ENCODE peak calls at places on chromosome 11, in six cellular contexts. N, R, Z, E, S and D are unnamed samples.

GRCh38 chr11:112518371-112518770 is 257.7 kb upstream of the PLET1 start:
- DNase-seq in N (no peak), R (no peak), Z (no peak), E (no peak), S (no peak), D (peak; percentile 33)

GRCh38 chr11:120337896-120338840 is 2.0 kb downstream of the ARHGEF12 start:
- DNase-seq in N (no peak), R (peak; percentile 40), Z (peak; percentile 65), E (no peak), S (no peak), D (peak; percentile 48)

GRCh38 chr11:108224908-108225786 is 2.3 kb downstream of the ATM start:
- DNase-seq in N (no peak), R (no peak), Z (no peak), E (no peak), S (no peak), D (no peak)

GRCh38 chr11:118907051-118907748 is 18.5 kb downstream of the BCL9L start:
- DNase-seq in N (peak; percentile 89), R (peak; percentile 79), Z (peak; percentile 80), E (peak; percentile 80), S (peak; percentile 87), D (peak; percentile 65)

GRCh38 chr11:46457659-46458058 is 66.1 kb upstream of the CHRM4 start:
- DNase-seq in N (no peak), R (peak; percentile 31), Z (peak; percentile 51), E (peak; percentile 54), S (no peak), D (no peak)

GRCh38 chr11:2837096-2837601 is 48.4 kb downstream of the CDKN1C start:
- DNase-seq in N (peak; percentile 88), R (peak; percentile 21), Z (peak; percentile 37), E (peak; percentile 42), S (no peak), D (peak; percentile 50)

GRCh38 chr11:2459016-2459725 is 14.4 kb downstream of the KCNQ1 start:
- DNase-seq in N (peak; percentile 49), R (no peak), Z (no peak), E (no peak), S (no peak), D (no peak)

GRCh38 chr11:76030973-76031590 is 175.2 kb downstream of the WNT11 start:
- DNase-seq in N (no peak), R (peak; percentile 68), Z (peak; percentile 87), E (peak; percentile 44), S (no peak), D (peak; percentile 58)

GRCh38 chr11:2857918-2858317 is 27.7 kb downstream of the CDKN1C start:
- DNase-seq in N (no peak), R (no peak), Z (no peak), E (no peak), S (no peak), D (no peak)

GRCh38 chr11:69131644-69132300 is 24.0 kb upstream of the SMIM38 start:
- DNase-seq in N (no peak), R (peak; percentile 81), Z (peak; percentile 86), E (peak; percentile 80), S (peak; percentile 79), D (peak; percentile 72)

GRCh38 chr11:62612366-62613274 is at the start of the genes EML3 and ROM1:
- DNase-seq in N (peak; percentile 95), R (peak; percentile 88), Z (peak; percentile 80), E (peak; percentile 97), S (peak; percentile 89), D (peak; percentile 84)

GRCh38 chr11:117818036-117818858 is 6.3 kb downstream of the FXYD2 start:
- DNase-seq in N (no peak), R (peak; percentile 53), Z (peak; percentile 66), E (no peak), S (peak; percentile 49), D (no peak)

GRCh38 chr11:111362887-111363411 is 16.1 kb downstream of the POU2AF1 start:
- DNase-seq in N (no peak), R (no peak), Z (no peak), E (no peak), S (peak; percentile 93), D (no peak)

GRCh38 chr11:40274017-40274416 is 1185.4 kb downstream of the LRRC4C start:
- DNase-seq in N (no peak), R (peak; percentile 17), Z (no peak), E (peak; percentile 39), S (no peak), D (peak; percentile 11)

GRCh38 chr11:76069061-76069460 is 137.2 kb downstream of the WNT11 start:
- DNase-seq in N (no peak), R (peak; percentile 18), Z (no peak), E (no peak), S (no peak), D (no peak)

GRCh38 chr11:98365941-98366340 is 654.8 kb upstream of the CNTN5 start:
- DNase-seq in N (no peak), R (no peak), Z (no peak), E (no peak), S (no peak), D (no peak)

GRCh38 chr11:2268911-2269600 is 1.3 kb downstream of the ASCL2 start:
- DNase-seq in N (peak; percentile 82), R (peak; percentile 20), Z (peak; percentile 25), E (peak; percentile 52), S (peak; percentile 80), D (no peak)

GRCh38 chr11:26599421-26599820 is 27.4 kb upstream of the MUC15 start:
- DNase-seq in N (no peak), R (peak; percentile 85), Z (peak; percentile 95), E (peak; percentile 49), S (no peak), D (peak; percentile 57)

GRCh38 chr11:69253028-69253427 is 40.9 kb upstream of the MYEOV start:
- DNase-seq in N (no peak), R (peak; percentile 39), Z (peak; percentile 89), E (peak; percentile 43), S (no peak), D (peak; percentile 74)

GRCh38 chr11:19511413-19512183 is 201.0 kb upstream of the NAV2 start:
- DNase-seq in N (peak; percentile 72), R (peak; percentile 50), Z (peak; percentile 31), E (peak; percentile 64), S (peak; percentile 93), D (no peak)

GRCh38 chr11:95134491-95134890 is 44.8 kb downstream of the ENDOD1 start:
- DNase-seq in N (no peak), R (peak; percentile 58), Z (peak; percentile 85), E (peak; percentile 41), S (no peak), D (peak; percentile 65)

GRCh38 chr11:67465190-67465522 is 3.9 kb downstream of the TMEM134 start:
- DNase-seq in N (no peak), R (no peak), Z (no peak), E (no peak), S (no peak), D (no peak)

GRCh38 chr11:31870609-31871309 is 59.6 kb upstream of the PAX6 start:
- DNase-seq in N (no peak), R (peak; percentile 58), Z (peak; percentile 56), E (peak; percentile 46), S (peak; percentile 59), D (peak; percentile 28)

GRCh38 chr11:132472411-132473205 is 1059.7 kb downstream of the OPCML start:
- DNase-seq in N (no peak), R (no peak), Z (peak; percentile 34), E (peak; percentile 22), S (no peak), D (peak; percentile 79)

GRCh38 chr11:122633219-122633829 is 22.2 kb upstream of the UBASH3B start:
- DNase-seq in N (no peak), R (peak; percentile 78), Z (peak; percentile 86), E (peak; percentile 72), S (no peak), D (peak; percentile 68)
- TF ChIP-seq CTCF in N (peak; percentile 62), R (peak; percentile 62), Z (peak; percentile 62), E (peak; percentile 51), S (peak; percentile 69), D (peak; percentile 79)

GRCh38 chr11:29334781-29335140 is 682.1 kb downstream of the KCNA4 start:
- DNase-seq in N (no peak), R (no peak), Z (no peak), E (no peak), S (no peak), D (peak; percentile 65)

GRCh38 chr11:29333993-29334780 is 682.6 kb downstream of the KCNA4 start:
- DNase-seq in N (no peak), R (peak; percentile 80), Z (peak; percentile 84), E (peak; percentile 81), S (no peak), D (peak; percentile 74)

GRCh38 chr11:29326757-29327156 is 690.1 kb downstream of the KCNA4 start:
- DNase-seq in N (no peak), R (no peak), Z (no peak), E (no peak), S (no peak), D (no peak)

GRCh38 chr11:29324328-29324727 is 692.5 kb downstream of the KCNA4 start:
- DNase-seq in N (no peak), R (peak; percentile 58), Z (peak; percentile 29), E (peak; percentile 33), S (no peak), D (peak; percentile 43)

DNA sequence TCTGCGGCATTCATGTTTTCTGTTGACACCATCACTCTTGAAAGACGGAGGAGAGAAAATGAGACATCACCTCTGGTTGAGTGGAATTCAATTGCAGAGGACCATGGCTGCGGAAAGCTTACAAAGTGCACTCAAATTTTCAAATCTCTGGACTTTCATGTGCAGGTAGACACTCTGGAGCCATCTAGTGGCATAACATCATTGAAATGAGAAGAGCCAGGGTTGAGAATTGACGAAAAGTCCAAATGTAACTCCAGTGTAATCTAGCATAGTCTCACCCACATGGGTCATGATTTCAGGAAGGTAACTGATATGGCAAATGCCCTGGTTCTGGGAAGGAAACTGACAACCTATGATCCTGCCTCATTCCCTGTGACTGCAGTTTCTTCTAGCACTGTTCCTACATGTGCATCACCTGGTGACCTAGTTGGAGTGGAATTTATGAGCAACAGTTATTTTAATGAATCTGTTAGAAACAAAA is 687.8 kb downstream of the KCNA4 start:
- DNase-seq in N (no peak), R (peak; percentile 85), Z (peak; percentile 88), E (peak; percentile 83), S (no peak), D (peak; percentile 77)
- TF ChIP-seq CTCF in N (peak; percentile 34), R (peak; percentile 87), Z (peak; percentile 75), E (peak; percentile 83), S (peak; percentile 72), D (peak; percentile 86)

DNA sequence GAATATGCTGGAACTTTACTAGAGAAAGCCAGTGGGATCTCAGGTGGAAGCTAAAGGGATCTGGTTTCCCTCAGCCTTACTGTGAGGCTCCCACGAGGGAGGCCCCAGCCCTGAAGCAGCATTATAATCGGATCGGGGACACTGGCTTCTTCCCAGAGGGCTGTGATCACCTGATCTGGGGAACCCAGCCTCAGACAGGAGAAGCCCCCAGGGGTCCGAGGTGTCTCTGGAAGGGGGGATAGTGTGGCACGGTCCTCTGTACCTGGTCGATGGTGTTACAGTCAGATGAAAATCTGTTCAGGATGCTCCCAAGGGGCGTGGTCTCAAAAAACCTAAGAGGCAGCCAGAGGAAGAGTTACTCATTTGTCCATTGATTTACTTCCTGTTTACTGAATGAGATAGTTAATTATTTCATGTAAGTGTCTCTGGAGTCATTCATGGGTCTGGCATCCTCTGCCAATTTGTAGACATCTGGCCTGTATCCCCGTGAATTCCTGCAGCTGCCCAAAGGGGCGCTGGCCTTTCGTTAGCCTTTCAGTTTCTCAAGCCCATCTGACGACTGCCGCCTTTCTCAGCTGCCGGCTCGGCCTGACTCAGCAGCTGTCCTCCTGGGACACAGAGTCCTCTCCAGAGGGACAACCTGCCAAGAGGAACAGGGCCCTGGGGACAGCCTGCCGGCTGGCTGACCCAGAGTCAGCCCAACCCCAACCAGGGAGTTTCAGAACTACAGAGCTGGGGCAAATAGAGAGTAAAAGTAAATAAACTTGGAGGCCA is 17.0 kb upstream of the KCNJ11 start:
- DNase-seq in N (peak; percentile 86), R (peak; percentile 21), Z (peak; percentile 77), E (peak; percentile 64), S (peak; percentile 94), D (peak; percentile 70)
- TF ChIP-seq CTCF in N (peak; percentile 42), R (peak; percentile 2), Z (peak; percentile 43), E (peak; percentile 33), S (peak; percentile 31), D (peak; percentile 27)

GRCh38 chr11:34468209-34468841 is 29.6 kb downstream of the CAT start:
- DNase-seq in N (no peak), R (peak; percentile 23), Z (peak; percentile 53), E (peak; percentile 45), S (no peak), D (peak; percentile 12)
- TF ChIP-seq CTCF in N (peak; percentile 54), R (peak; percentile 53), Z (peak; percentile 77), E (peak; percentile 64), S (peak; percentile 64), D (peak; percentile 64)